ENCODE peak calls at places on chromosomes 2 and 18, in eight cellular contexts. One of them, this sample, is unnamed. For H3K4me1, the result is how much of the 10 kb centered on the place peaks cover.

GRCh38 chr2:166393008-166393407 is 17.3 kb upstream of the SCN9A start:
- DNase-seq in Panc1: no peak
- DNase-seq in effector memory CD4-positive, alpha-beta T cell: no peak
- DNase-seq in psoas muscle: no peak
- DNase-seq in tibial artery: no peak
- DNase-seq in iPS DF 6.9: no peak
- DNase-seq in small intestine: no peak
- DNase-seq in A549: no peak
- DNase-seq in this sample: no peak

GRCh38 chr2:55618649-55619055 is 1.2 kb upstream of the PPP4R3B start:
- DNase-seq in iPS DF 6.9: peak
- DNase-seq in small intestine: peak
- DNase-seq in psoas muscle: peak
- DNase-seq in effector memory CD4-positive, alpha-beta T cell: peak
- DNase-seq in Panc1: no peak
- DNase-seq in A549: peak
- DNase-seq in tibial artery: peak
- DNase-seq in this sample: no peak

GRCh38 chr2:1559589-1560175 is 146.4 kb downstream of the TPO start:
- DNase-seq in iPS DF 6.9: no peak
- DNase-seq in A549: no peak
- DNase-seq in small intestine: no peak
- DNase-seq in effector memory CD4-positive, alpha-beta T cell: no peak
- DNase-seq in Panc1: no peak
- DNase-seq in psoas muscle: no peak
- DNase-seq in tibial artery: no peak
- DNase-seq in this sample: no peak

GRCh38 chr2:18752667-18753422 is 163.5 kb upstream of the NT5C1B start:
- DNase-seq in iPS DF 6.9: no peak
- DNase-seq in Panc1: no peak
- DNase-seq in tibial artery: no peak
- DNase-seq in effector memory CD4-positive, alpha-beta T cell: no peak
- DNase-seq in psoas muscle: no peak
- DNase-seq in A549: peak
- DNase-seq in small intestine: no peak
- DNase-seq in this sample: no peak

GRCh38 chr18:49812321-49813070 is 837 bp downstream of the ACAA2 start:
- DNase-seq in psoas muscle: no peak
- DNase-seq in A549: no peak
- DNase-seq in Panc1: no peak
- DNase-seq in tibial artery: no peak
- DNase-seq in iPS DF 6.9: no peak
- DNase-seq in small intestine: peak
- DNase-seq in effector memory CD4-positive, alpha-beta T cell: no peak
- DNase-seq in this sample: no peak

GRCh38 chr18:23934252-23934651 is 80.3 kb upstream of the TTC39C start:
- DNase-seq in Panc1: no peak
- DNase-seq in A549: no peak
- DNase-seq in psoas muscle: no peak
- DNase-seq in iPS DF 6.9: no peak
- DNase-seq in small intestine: peak
- DNase-seq in tibial artery: no peak
- DNase-seq in effector memory CD4-positive, alpha-beta T cell: no peak
- DNase-seq in this sample: no peak

GRCh38 chr2:169106563-169107545 is 37.5 kb downstream of the DHRS9 start:
- DNase-seq in iPS DF 6.9: no peak
- DNase-seq in psoas muscle: no peak
- DNase-seq in Panc1: no peak
- DNase-seq in small intestine: no peak
- DNase-seq in A549: no peak
- DNase-seq in effector memory CD4-positive, alpha-beta T cell: no peak
- DNase-seq in tibial artery: no peak
- DNase-seq in this sample: no peak

GRCh38 chr18:39611381-39612090 is 2045.9 kb upstream of the CELF4 start:
- DNase-seq in effector memory CD4-positive, alpha-beta T cell: no peak
- DNase-seq in small intestine: no peak
- DNase-seq in tibial artery: no peak
- DNase-seq in Panc1: no peak
- DNase-seq in A549: no peak
- DNase-seq in psoas muscle: no peak
- DNase-seq in iPS DF 6.9: no peak
- DNase-seq in this sample: no peak

GRCh38 chr2:63058149-63058741 is 7.6 kb downstream of the OTX1 start:
- DNase-seq in Panc1: no peak
- DNase-seq in iPS DF 6.9: no peak
- DNase-seq in A549: no peak
- DNase-seq in effector memory CD4-positive, alpha-beta T cell: no peak
- DNase-seq in tibial artery: no peak
- DNase-seq in small intestine: no peak
- DNase-seq in psoas muscle: peak
- DNase-seq in this sample: no peak

GRCh38 chr2:39377226-39377939 is 59.7 kb downstream of the MAP4K3 start:
- DNase-seq in A549: no peak
- DNase-seq in small intestine: peak
- DNase-seq in effector memory CD4-positive, alpha-beta T cell: no peak
- DNase-seq in psoas muscle: no peak
- DNase-seq in tibial artery: no peak
- DNase-seq in Panc1: no peak
- DNase-seq in iPS DF 6.9: no peak
- DNase-seq in this sample: no peak
- H3K4me1 ChIP-seq in A549: under half
- H3K4me1 ChIP-seq in small intestine: under half
- H3K4me1 ChIP-seq in effector memory CD4-positive, alpha-beta T cell: under half
- H3K4me1 ChIP-seq in psoas muscle: half or more
- H3K4me1 ChIP-seq in tibial artery: under half
- H3K4me1 ChIP-seq in Panc1: under half
- H3K4me1 ChIP-seq in iPS DF 6.9: under half
- H3K4me1 ChIP-seq in this sample: under half

DNA sequence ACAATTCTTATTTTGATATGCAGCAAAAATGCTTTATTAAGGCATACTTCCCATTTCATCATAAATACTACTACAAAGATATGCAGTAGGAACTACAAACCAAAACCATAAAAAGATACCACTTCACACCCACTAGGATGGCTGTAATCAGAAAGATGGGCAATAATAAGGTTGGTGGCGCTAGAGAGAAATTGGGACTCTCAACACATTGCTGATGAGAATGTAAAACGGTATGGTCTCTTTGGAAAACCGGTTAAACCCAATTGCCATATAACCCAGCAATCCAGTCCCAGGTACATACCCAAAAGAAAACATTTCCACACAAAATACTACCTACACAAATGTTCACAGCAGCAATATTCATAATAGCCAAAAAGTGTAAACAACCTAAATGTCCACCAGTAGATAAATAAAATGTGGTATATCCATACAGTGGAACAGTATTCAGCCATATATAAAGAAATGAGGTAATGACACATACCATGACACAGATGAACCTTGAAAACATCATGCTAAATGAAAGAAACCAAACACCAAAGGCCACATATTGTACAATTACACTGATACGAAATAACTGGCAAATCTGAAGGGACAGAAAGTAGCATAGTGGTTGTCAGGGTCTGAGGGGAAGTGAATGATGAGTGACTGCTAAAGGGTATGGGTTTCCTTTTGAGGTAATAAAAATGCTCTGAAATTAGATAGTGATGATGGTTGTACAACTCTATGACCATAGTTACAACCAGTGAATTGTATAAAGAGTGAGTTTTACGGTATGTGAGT is 12.7 kb downstream of the SP3 start:
- DNase-seq in Panc1: no peak
- DNase-seq in small intestine: no peak
- DNase-seq in A549: no peak
- DNase-seq in effector memory CD4-positive, alpha-beta T cell: no peak
- DNase-seq in tibial artery: no peak
- DNase-seq in iPS DF 6.9: no peak
- DNase-seq in psoas muscle: no peak
- DNase-seq in this sample: no peak
- H3K4me3 ChIP-seq in Panc1: no peak
- H3K4me3 ChIP-seq in small intestine: no peak
- H3K4me3 ChIP-seq in A549: no peak
- H3K4me3 ChIP-seq in effector memory CD4-positive, alpha-beta T cell: no peak
- H3K4me3 ChIP-seq in tibial artery: no peak
- H3K4me3 ChIP-seq in iPS DF 6.9: no peak
- H3K4me3 ChIP-seq in psoas muscle: no peak
- H3K4me3 ChIP-seq in this sample: no peak

DNA sequence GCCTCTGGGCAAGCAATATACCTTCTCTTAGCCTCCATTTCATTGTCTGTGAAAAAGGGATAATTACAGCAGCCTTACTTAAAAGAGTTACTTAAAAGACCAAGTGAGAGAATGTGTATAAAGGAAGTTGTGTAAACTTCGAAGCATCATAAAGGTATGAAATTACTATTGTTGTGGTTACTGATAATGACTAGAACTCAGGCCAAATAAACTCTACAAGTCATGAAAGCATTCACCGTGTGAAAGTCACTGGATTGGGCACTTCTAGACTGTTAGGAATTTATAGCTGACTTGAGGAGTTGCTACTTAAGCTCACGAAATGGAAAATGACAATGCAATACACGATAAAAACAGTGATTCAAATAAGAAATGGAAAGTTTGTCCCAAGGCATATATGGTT is 67.4 kb upstream of the HAAO start:
- DNase-seq in Panc1: no peak
- DNase-seq in A549: no peak
- DNase-seq in small intestine: no peak
- DNase-seq in iPS DF 6.9: no peak
- DNase-seq in tibial artery: no peak
- DNase-seq in effector memory CD4-positive, alpha-beta T cell: no peak
- DNase-seq in psoas muscle: no peak
- DNase-seq in this sample: no peak
- H3K27ac ChIP-seq in Panc1: no peak
- H3K27ac ChIP-seq in A549: no peak
- H3K27ac ChIP-seq in small intestine: no peak
- H3K27ac ChIP-seq in iPS DF 6.9: no peak
- H3K27ac ChIP-seq in tibial artery: peak
- H3K27ac ChIP-seq in effector memory CD4-positive, alpha-beta T cell: no peak
- H3K27ac ChIP-seq in psoas muscle: no peak
- H3K27ac ChIP-seq in this sample: peak

DNA sequence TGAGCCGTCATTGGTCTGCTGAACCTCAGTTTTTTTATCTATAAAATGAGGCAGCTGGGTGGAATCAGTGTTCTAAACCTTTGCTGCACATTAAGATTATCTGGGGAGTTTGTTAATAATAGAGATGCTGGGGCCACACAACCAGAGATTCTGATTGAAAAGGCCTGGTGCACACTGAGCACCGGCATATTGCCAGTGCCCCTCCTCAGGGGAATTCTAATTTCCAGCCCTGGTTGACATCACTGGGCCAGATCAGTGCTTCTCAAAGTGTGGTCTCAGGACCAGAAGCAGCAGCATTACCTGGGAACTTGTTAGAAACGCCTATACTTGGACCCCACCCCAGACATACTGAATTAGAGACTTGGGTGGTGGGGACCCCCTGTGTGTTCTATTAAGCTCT is 112.5 kb downstream of the SETBP1 start:
- DNase-seq in iPS DF 6.9: no peak
- DNase-seq in A549: no peak
- DNase-seq in small intestine: no peak
- DNase-seq in tibial artery: no peak
- DNase-seq in effector memory CD4-positive, alpha-beta T cell: no peak
- DNase-seq in Panc1: no peak
- DNase-seq in psoas muscle: no peak
- DNase-seq in this sample: no peak
- H3K4me1 ChIP-seq in iPS DF 6.9: under half
- H3K4me1 ChIP-seq in A549: under half
- H3K4me1 ChIP-seq in small intestine: under half
- H3K4me1 ChIP-seq in tibial artery: half or more
- H3K4me1 ChIP-seq in effector memory CD4-positive, alpha-beta T cell: under half
- H3K4me1 ChIP-seq in Panc1: under half
- H3K4me1 ChIP-seq in psoas muscle: half or more
- H3K4me1 ChIP-seq in this sample: half or more

GRCh38 chr2:446963-447540 is 159.2 kb upstream of the ALKAL2 start:
- DNase-seq in effector memory CD4-positive, alpha-beta T cell: no peak
- DNase-seq in Panc1: no peak
- DNase-seq in A549: no peak
- DNase-seq in small intestine: peak
- DNase-seq in iPS DF 6.9: no peak
- DNase-seq in tibial artery: no peak
- DNase-seq in psoas muscle: no peak
- DNase-seq in this sample: no peak
- H3K4me3 ChIP-seq in effector memory CD4-positive, alpha-beta T cell: no peak
- H3K4me3 ChIP-seq in Panc1: no peak
- H3K4me3 ChIP-seq in A549: no peak
- H3K4me3 ChIP-seq in small intestine: no peak
- H3K4me3 ChIP-seq in iPS DF 6.9: no peak
- H3K4me3 ChIP-seq in tibial artery: no peak
- H3K4me3 ChIP-seq in psoas muscle: no peak
- H3K4me3 ChIP-seq in this sample: no peak

DNA sequence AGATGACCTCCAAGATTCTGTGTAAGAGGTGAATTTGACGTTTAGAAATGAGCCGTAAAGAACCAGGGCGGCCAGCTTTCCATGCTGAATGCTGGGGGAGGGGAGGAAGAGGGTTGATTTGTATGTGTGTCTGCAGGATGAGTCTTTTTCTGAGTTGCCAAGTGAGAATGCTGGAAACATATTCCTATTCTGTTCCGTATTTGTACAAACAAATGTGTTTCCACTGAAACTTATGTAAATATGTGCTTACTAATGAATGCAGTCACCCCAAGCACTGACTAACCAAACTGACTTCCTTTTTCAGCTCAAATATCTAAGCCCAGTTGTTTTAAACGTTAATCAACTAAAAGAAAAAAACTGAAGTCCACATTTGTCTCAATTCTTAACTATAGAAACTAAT is 74.9 kb upstream of the APCDD1 start:
- DNase-seq in psoas muscle: no peak
- DNase-seq in A549: no peak
- DNase-seq in Panc1: no peak
- DNase-seq in small intestine: no peak
- DNase-seq in effector memory CD4-positive, alpha-beta T cell: no peak
- DNase-seq in iPS DF 6.9: no peak
- DNase-seq in tibial artery: no peak
- DNase-seq in this sample: no peak
- H3K27ac ChIP-seq in psoas muscle: no peak
- H3K27ac ChIP-seq in A549: no peak
- H3K27ac ChIP-seq in Panc1: no peak
- H3K27ac ChIP-seq in small intestine: no peak
- H3K27ac ChIP-seq in effector memory CD4-positive, alpha-beta T cell: no peak
- H3K27ac ChIP-seq in iPS DF 6.9: no peak
- H3K27ac ChIP-seq in tibial artery: no peak
- H3K27ac ChIP-seq in this sample: no peak

This sample was measured in thoracic aorta.